ENCODE peak calls at places on chromosomes 7 and 10, in seven cellular contexts. C is left ventricle myocardium superior; G is activated effector memory CD4-positive, alpha-beta T cell treated with anti-CD3 and anti-CD28 coated beads, Interleukin-2, amount 50 U/mL, for 16 hours; Z is MG63; L is stimulated activated naive CD8-positive, alpha-beta T cell treated with anti-CD3 and anti-CD28 coated beads, Interleukin-15, Interleukin-2, amounts not matched to agents 100 U/mL and 50 U/mL, for 24 hours; B is GM12892; W is B cell. T is an unnamed sample.

GRCh38 chr7:50812847-50813475 is 30.3 kb upstream of the GRB10 start:
- DNase-seq in C (peak), G (no peak), Z (peak), L (no peak), B (no peak), W (no peak), T (no peak)

GRCh38 chr10:36441557-36441956 is 683.8 kb upstream of the ANKRD30A start:
- DNase-seq in C (peak), G (no peak), Z (no peak), L (no peak), B (no peak), W (no peak), T (no peak)

GRCh38 chr10:21517134-21517982 is 8.1 kb downstream of the SKIDA1 start:
- DNase-seq in C (peak), G (peak), Z (peak), L (peak), B (no peak), W (no peak), T (no peak)

GRCh38 chr10:44756235-44756634 is 154.9 kb upstream of the TMEM72 start:
- DNase-seq in C (no peak), G (no peak), Z (peak), L (no peak), B (no peak), W (no peak), T (no peak)

GRCh38 chr10:91043173-91043910 is 122.5 kb upstream of the ANKRD1 start:
- DNase-seq in C (no peak), G (no peak), Z (no peak), L (no peak), B (no peak), W (no peak), T (no peak)

GRCh38 chr10:69533658-69534057 is 39.6 kb downstream of the NEUROG3 start:
- DNase-seq in C (no peak), G (no peak), Z (no peak), L (no peak), B (no peak), W (no peak), T (no peak)

GRCh38 chr7:132578826-132579225 is 2.6 kb upstream of the PLXNA4 start:
- DNase-seq in C (no peak), G (no peak), Z (no peak), L (no peak), B (no peak), W (no peak), T (no peak)

GRCh38 chr7:124764847-124765400 is 668 bp downstream of the GPR37 start:
- DNase-seq in C (peak), G (peak), Z (peak), L (peak), B (peak), W (no peak), T (no peak)

GRCh38 chr7:45662540-45663166 is 88.5 kb downstream of the ADCY1 start:
- DNase-seq in C (no peak), G (peak), Z (no peak), L (no peak), B (no peak), W (no peak), T (no peak)

GRCh38 chr7:96236198-96237039 is 85.5 kb downstream of the SLC25A13 start:
- DNase-seq in C (peak), G (no peak), Z (peak), L (no peak), B (no peak), W (no peak), T (no peak)

GRCh38 chr10:121860810-121861209 is 67.0 kb downstream of the ATE1 start:
- DNase-seq in C (no peak), G (no peak), Z (no peak), L (no peak), B (no peak), W (no peak), T (no peak)

GRCh38 chr7:33724201-33724600 is 181.1 kb upstream of the BMPER start:
- DNase-seq in C (no peak), G (no peak), Z (no peak), L (no peak), B (no peak), W (no peak), T (no peak)

GRCh38 chr7:12786494-12786893 is 99.1 kb downstream of the ARL4A start:
- DNase-seq in C (no peak), G (no peak), Z (no peak), L (no peak), B (no peak), W (no peak), T (no peak)

GRCh38 chr7:158443014-158443687 is 144.5 kb downstream of the PTPRN2 start:
- DNase-seq in C (no peak), G (no peak), Z (no peak), L (no peak), B (no peak), W (no peak), T (no peak)

GRCh38 chr7:135189221-135189662 is 18.7 kb upstream of the CYREN start:
- DNase-seq in C (no peak), G (peak), Z (no peak), L (no peak), B (no peak), W (no peak), T (peak)

GRCh38 chr7:53119514-53119933 is 84.1 kb downstream of the POM121L12 start:
- DNase-seq in C (no peak), G (no peak), Z (no peak), L (no peak), B (no peak), W (no peak), T (no peak)